ENCODE peak calls at places on chromosomes 4 and X, in ten cellular contexts. E, V, Y, Q, M, F, J, U, H and R are unnamed samples.
A peak's percentile ranks its signal among the peaks of the same experiment; 100 is the strongest.

GRCh38 chr4:15963568-15963967 is 593 bp upstream of the FGFBP2 start:
- DNase-seq in H (no peak), E (no peak), F (no peak), M (no peak), Y (no peak), V (no peak), U (no peak), Q (no peak), J (no peak), R (no peak)

GRCh38 chr4:121676388-121677075 is 20.2 kb downstream of the ANXA5 start:
- DNase-seq in Y (no peak), U (peak; percentile 84), F (no peak), H (no peak), V (no peak), M (no peak), E (no peak), J (no peak), Q (no peak), R (no peak)

GRCh38 chr4:173752610-173753009 is 222.6 kb upstream of the HAND2 start:
- DNase-seq in U (no peak), Q (peak; percentile 38), F (peak; percentile 73), E (no peak), H (peak; percentile 58), M (peak; percentile 43), J (peak; percentile 31), Y (no peak), V (peak; percentile 31), R (peak; percentile 75)

GRCh38 chr4:109156346-109156745 is 146.1 kb downstream of the COL25A1 start:
- DNase-seq in Y (no peak), Q (no peak), U (no peak), F (no peak), M (no peak), E (no peak), J (no peak), H (no peak), V (peak; percentile 4), R (no peak)

GRCh38 chrX:71636438-71637252 is 18.3 kb upstream of the CXCR3 start:
- DNase-seq in U (no peak), E (no peak), V (no peak), H (no peak), Y (no peak), J (peak; percentile 21), M (no peak), Q (no peak), F (no peak), R (no peak)

GRCh38 chr4:56323386-56323785 is 63.9 kb downstream of the AASDH start:
- DNase-seq in H (no peak), V (no peak), M (no peak), F (no peak), U (no peak), J (no peak), Y (no peak), E (no peak), Q (no peak), R (no peak)

GRCh38 chr4:5754529-5754881 is 43.5 kb downstream of the EVC start:
- DNase-seq in Y (no peak), M (no peak), J (no peak), F (no peak), Q (no peak), V (no peak), U (no peak), H (no peak), E (no peak), R (no peak)

GRCh38 chr4:124105212-124105611 is 607.3 kb downstream of the ANKRD50 start:
- DNase-seq in Q (no peak), V (peak; percentile 54), E (no peak), M (no peak), H (no peak), J (no peak), Y (no peak), U (no peak), F (no peak), R (no peak)

GRCh38 chrX:439719-440118 is 53.0 kb upstream of the PPP2R3B start:
- DNase-seq in H (no peak), F (no peak), U (no peak), Q (no peak), V (no peak), E (no peak), Y (no peak), M (no peak), J (no peak), R (no peak)

GRCh38 chrX:40314070-40314469 is 216.3 kb upstream of the BCOR start:
- DNase-seq in H (no peak), Q (no peak), J (no peak), F (peak; percentile 55), E (no peak), U (no peak), M (no peak), Y (no peak), V (no peak), R (peak; percentile 41)

GRCh38 chr4:3307060-3307459 is 14.2 kb downstream of the RGS12 start:
- DNase-seq in V (no peak), Y (no peak), H (no peak), J (no peak), M (no peak), F (no peak), Q (peak; percentile 32), U (no peak), E (peak; percentile 50), R (no peak)

GRCh38 chr4:72895408-72895807 is 174.1 kb downstream of the COX18 start:
- DNase-seq in M (no peak), V (no peak), F (peak; percentile 83), Y (no peak), H (no peak), U (no peak), E (no peak), J (no peak), Q (no peak), R (peak; percentile 42)

GRCh38 chr4:71553605-71554004 is 214.8 kb downstream of the SLC4A4 start:
- DNase-seq in F (peak; percentile 13), M (no peak), Y (no peak), H (peak; percentile 23), V (peak; percentile 71), Q (no peak), E (no peak), U (peak; percentile 46), J (no peak), R (no peak)

GRCh38 chr4:187251896-187252295 is 528.2 kb upstream of the FAT1 start:
- DNase-seq in Q (no peak), Y (no peak), E (no peak), F (no peak), V (no peak), H (no peak), M (no peak), U (no peak), J (no peak), R (no peak)

DNA sequence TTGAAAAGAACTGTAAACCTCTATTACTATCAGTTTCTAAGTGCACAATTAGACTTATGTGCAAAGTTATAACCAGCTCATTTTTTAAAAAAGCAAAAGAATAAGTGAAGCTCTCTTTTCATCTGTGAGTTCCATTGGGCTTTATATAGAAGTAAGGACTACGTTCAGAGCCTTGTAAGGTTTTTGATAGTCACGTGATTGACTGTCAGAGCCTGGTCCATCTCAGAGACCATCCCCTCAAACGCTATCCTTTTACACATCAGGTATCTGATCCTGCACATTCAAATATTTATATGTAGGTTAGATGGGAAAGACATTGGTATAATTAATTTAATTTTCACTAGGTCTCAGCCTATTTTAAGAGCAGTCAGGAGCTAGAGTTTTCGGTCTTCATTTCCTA is 279.3 kb downstream of the INPP4B start:
- DNase-seq in Y (no peak), J (no peak), U (no peak), V (no peak), M (no peak), E (no peak), Q (no peak), F (no peak), H (no peak), R (no peak)
- H3K27ac ChIP-seq in Y (peak overlapping the region; percentile 75), J (peak overlapping the region; percentile 80), U (peak overlapping the region; percentile 84), V (no peak overlapping the region), M (peak overlapping the region; percentile 68), E (no peak overlapping the region), Q (no peak overlapping the region), F (no peak overlapping the region), H (no peak overlapping the region), R (no peak overlapping the region)

DNA sequence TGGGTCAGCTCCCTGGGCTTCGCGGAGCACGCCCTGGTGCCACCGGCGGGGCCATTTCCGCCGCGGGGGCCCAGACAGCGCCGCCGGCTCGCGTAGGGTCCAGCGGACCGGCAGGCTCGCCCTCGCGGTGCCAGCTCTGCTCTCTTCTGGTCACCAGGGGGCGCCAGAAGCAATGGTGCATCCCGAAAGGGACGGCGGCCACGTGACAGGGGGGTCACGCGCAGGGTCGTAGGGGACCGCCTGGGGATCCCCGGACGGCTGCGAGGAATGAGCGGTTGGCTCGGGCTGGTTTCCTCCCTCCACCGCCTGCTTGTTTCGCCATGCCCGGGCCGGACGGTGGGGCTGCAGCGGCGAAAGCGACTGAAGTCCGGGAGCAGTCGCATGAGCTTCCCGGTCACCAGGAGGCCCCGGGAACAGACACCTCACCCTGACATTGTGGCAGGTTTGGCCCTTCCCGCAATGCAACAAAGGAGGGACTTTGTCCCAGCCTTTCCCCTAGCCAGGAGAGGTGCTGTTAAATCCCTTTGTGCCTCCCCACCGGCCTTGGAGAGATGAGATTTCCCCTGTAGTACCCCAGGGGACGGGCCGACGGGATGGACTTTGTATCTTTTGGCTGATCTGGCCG is 15.8 kb downstream of the ZCCHC12 start:
- DNase-seq in V (peak; percentile 62), Y (peak; percentile 46), H (peak; percentile 80), U (peak; percentile 80), Q (peak; percentile 87), J (peak; percentile 80), E (peak; percentile 87), M (peak; percentile 87), F (peak; percentile 88), R (peak; percentile 76)
- H3K4me3 ChIP-seq in V (peak overlapping the region; percentile 70), Y (peak overlapping the region; percentile 35), H (peak overlapping the region; percentile 28), U (no peak overlapping the region), Q (peak overlapping the region; percentile 8), J (no peak overlapping the region), E (peak overlapping the region; percentile 50), M (peak overlapping the region; percentile 32), F (peak overlapping the region; percentile 42), R (peak overlapping the region; percentile 41)

GRCh38 chr4:134070174-134070573 is 131.4 kb downstream of the PABPC4L start:
- DNase-seq in E (no peak), Q (no peak), F (no peak), H (no peak), M (no peak), Y (no peak), J (no peak), U (no peak), V (no peak), R (no peak)

DNA sequence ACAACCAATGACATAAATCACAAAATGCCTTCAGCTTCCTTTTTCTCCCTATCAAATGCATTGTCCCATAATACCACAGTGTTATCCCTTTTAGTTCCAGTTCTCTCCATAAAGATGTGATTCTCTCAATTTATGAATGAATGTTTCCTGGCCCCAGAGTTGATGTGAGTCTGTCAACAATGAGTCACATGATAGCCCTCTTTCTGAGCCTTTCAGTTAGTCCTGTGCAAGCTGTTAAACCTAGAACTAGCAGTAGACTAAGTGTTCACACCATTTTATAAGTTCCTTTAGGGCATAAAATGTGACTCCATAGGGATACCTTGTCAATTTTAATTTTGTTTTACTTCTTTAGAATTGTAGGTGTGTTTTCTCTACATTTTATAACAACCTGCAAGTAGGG is 129.5 kb downstream of the PABPC4L start:
- DNase-seq in Q (no peak), J (no peak), Y (no peak), E (no peak), V (no peak), U (no peak), M (no peak), F (no peak), H (no peak), R (no peak)
- H3K27me3 ChIP-seq in Q (no peaks in the 10 kb centered on the region), J (no peaks in the 10 kb centered on the region), Y (no peaks in the 10 kb centered on the region), E (no peaks in the 10 kb centered on the region), V (no peaks in the 10 kb centered on the region), U (no peaks in the 10 kb centered on the region), M (no peaks in the 10 kb centered on the region), F (no peaks in the 10 kb centered on the region), H (no peaks in the 10 kb centered on the region), R (no peaks in the 10 kb centered on the region)

GRCh38 chr4:8048856-8049686 is 109.4 kb upstream of the AFAP1 start:
- DNase-seq in M (no peak), E (no peak), J (no peak), U (no peak), Q (no peak), F (peak; percentile 33), V (no peak), H (no peak), Y (no peak), R (no peak)
- H3K27ac ChIP-seq in M (no peak overlapping the region), E (no peak overlapping the region), J (no peak overlapping the region), U (no peak overlapping the region), Q (no peak overlapping the region), F (no peak overlapping the region), V (no peak overlapping the region), H (no peak overlapping the region), Y (no peak overlapping the region), R (no peak overlapping the region)